ENCODE peak calls at places on chromosomes 5 and 9, in four cellular contexts. B is CD4-positive, alpha-beta memory T cell; T is HFF-Myc; L is lower leg skin. N is an unnamed sample.
A peak's percentile ranks its signal among the peaks of the same experiment; 100 is the strongest.

GRCh38 chr5:149442563-149443182 is 63.6 kb upstream of the IL17B start:
- DNase-seq in T (no peak), B (peak; percentile 48), L (peak; percentile 96), N (no peak)

GRCh38 chr5:30981576-30981975 is 211.9 kb upstream of the CDH6 start:
- DNase-seq in T (no peak), B (no peak), L (no peak), N (peak; percentile 9)

GRCh38 chr9:89655990-89656657 is 51.3 kb downstream of the GADD45G start:
- DNase-seq in T (no peak), B (no peak), L (no peak), N (no peak)

GRCh38 chr9:4359016-4359415 is 59.1 kb upstream of the GLIS3 start:
- DNase-seq in B (no peak), T (no peak), L (no peak), N (no peak)

GRCh38 chr5:125026900-125027731 is 280.7 kb upstream of the ZNF608 start:
- DNase-seq in L (no peak), T (no peak), B (no peak), N (peak; percentile 83)

GRCh38 chr5:1921711-1922110 is 39.0 kb upstream of the IRX4 start:
- DNase-seq in L (peak; percentile 69), B (no peak), T (no peak), N (no peak)

GRCh38 chr9:24071736-24072135 is 245.7 kb upstream of the ELAVL2 start:
- DNase-seq in L (no peak), B (no peak), T (no peak), N (no peak)

GRCh38 chr9:91166796-91167366 is 194.8 kb downstream of the AUH start:
- DNase-seq in T (no peak), B (no peak), L (peak; percentile 46), N (peak; percentile 21)

GRCh38 chr5:36717131-36717530 is 110.7 kb downstream of the SLC1A3 start:
- DNase-seq in L (no peak), B (no peak), T (no peak), N (no peak)

GRCh38 chr9:131273791-131274673 is 2.3 kb downstream of the FAM78A start:
- DNase-seq in L (no peak), B (no peak), T (no peak), N (no peak)

GRCh38 chr5:93583799-93584530 is 943 bp downstream of the NR2F1 start:
- DNase-seq in L (no peak), B (peak; percentile 40), T (no peak), N (no peak)

GRCh38 chr9:127974769-127975261 is 6.0 kb downstream of the EEIG1 start:
- DNase-seq in B (no peak), L (peak; percentile 94), T (no peak), N (no peak)

GRCh38 chr5:135557034-135557838 is 21.5 kb upstream of the NEUROG1 start:
- DNase-seq in B (no peak), T (no peak), L (no peak), N (no peak)

GRCh38 chr5:134127988-134128647 is 13.6 kb downstream of the TCF7 start:
- DNase-seq in B (no peak), T (no peak), L (no peak), N (peak; percentile 41)

GRCh38 chr9:115015018-115015635 is 84.7 kb upstream of the TNFSF8 start:
- DNase-seq in T (no peak), B (no peak), L (no peak), N (no peak)

GRCh38 chr5:42943931-42944631 is 96.0 kb downstream of the ANXA2R start:
- DNase-seq in T (no peak), L (no peak), B (no peak), N (no peak)

GRCh38 chr5:72845889-72846288 is 29.4 kb downstream of the TNPO1 start:
- DNase-seq in B (no peak), T (no peak), L (no peak), N (no peak)

GRCh38 chr5:36270175-36270574 is 28.4 kb upstream of the NADK2 start:
- DNase-seq in T (no peak), L (no peak), B (no peak), N (no peak)

GRCh38 chr5:172163346-172163745 is 24.7 kb downstream of the STK10 start:
- DNase-seq in T (no peak), B (no peak), L (no peak), N (no peak)

GRCh38 chr9:79257215-79257614 is 314.6 kb upstream of the TLE4 start:
- DNase-seq in T (no peak), L (no peak), B (no peak), N (no peak)

GRCh38 chr9:99400184-99400731 is 178.2 kb downstream of the SEC61B start:
- DNase-seq in B (no peak), L (no peak), T (no peak), N (no peak)

GRCh38 chr5:95508550-95508949 is 46.2 kb downstream of the SKIC3 start:
- DNase-seq in B (no peak), T (no peak), L (no peak), N (no peak)

GRCh38 chr5:95511606-95512005 is 43.2 kb downstream of the SKIC3 start:
- DNase-seq in T (no peak), L (no peak), B (no peak), N (no peak)
- H3K4me3 ChIP-seq in T (no peak overlapping the region), L (no peak overlapping the region), B (no peak overlapping the region), N (no peak overlapping the region)

DNA sequence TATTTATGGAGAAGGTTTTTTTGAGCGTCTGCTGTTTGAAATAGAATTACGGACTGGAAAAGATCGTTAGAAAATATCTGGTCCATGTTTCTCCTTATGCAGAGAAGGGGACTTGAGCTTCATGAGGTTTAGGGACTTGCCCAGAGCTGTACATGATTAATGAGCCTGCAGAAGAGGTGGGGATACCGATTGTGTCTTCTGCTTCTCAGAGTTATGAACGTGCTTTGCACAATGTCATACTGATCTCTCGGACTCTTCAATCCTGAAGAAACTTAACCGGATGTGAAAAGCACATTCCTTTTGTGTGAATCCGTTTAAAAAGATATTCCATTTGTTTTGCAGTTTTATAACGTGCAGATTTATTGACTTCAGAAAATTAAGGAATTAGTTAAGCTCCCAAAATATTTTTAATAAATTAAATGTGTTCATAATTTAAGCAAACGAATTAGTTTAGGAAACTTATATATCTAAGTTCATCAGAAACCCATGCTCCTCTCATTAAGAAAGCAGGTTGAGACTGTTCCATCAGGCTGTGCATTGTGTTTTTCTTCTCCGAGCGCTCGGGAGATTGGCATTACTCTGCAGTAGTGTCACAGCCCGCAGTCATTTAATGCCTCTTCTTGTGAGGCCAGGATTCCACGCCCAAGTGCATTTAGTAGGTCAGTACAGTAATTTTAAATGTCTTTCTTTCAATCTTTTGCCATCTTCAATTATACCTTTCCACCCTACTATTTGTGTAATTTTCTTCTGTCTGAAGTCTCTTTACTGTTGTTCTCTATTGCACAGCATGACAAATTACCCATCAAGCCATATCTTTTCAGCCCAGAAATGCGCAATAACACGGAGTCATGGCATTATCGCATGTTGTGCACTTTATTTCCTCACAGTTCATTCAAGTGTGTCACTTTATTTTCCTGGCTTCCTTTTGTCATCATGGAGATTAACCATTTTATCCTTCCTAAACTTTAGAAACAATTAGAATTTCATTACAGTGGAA is 40.9 kb upstream of the MEF2C start:
- DNase-seq in L (no peak), B (no peak), T (no peak), N (no peak)
- H3K4me3 ChIP-seq in L (no peak overlapping the region), B (no peak overlapping the region), T (no peak overlapping the region), N (no peak overlapping the region)

GRCh38 chr9:132965478-132965877 is 13.0 kb upstream of the GFI1B start:
- DNase-seq in B (no peak), L (no peak), T (no peak), N (no peak)

GRCh38 chr9:132957805-132958204 is 13.4 kb upstream of the TSC1 start:
- DNase-seq in T (no peak), B (no peak), L (no peak), N (no peak)

GRCh38 chr9:132955123-132955522 is 10.7 kb upstream of the TSC1 start:
- DNase-seq in L (no peak), T (no peak), B (no peak), N (no peak)

GRCh38 chr9:132955768-132956167 is 11.4 kb upstream of the TSC1 start:
- DNase-seq in L (no peak), B (no peak), T (no peak), N (no peak)

DNA sequence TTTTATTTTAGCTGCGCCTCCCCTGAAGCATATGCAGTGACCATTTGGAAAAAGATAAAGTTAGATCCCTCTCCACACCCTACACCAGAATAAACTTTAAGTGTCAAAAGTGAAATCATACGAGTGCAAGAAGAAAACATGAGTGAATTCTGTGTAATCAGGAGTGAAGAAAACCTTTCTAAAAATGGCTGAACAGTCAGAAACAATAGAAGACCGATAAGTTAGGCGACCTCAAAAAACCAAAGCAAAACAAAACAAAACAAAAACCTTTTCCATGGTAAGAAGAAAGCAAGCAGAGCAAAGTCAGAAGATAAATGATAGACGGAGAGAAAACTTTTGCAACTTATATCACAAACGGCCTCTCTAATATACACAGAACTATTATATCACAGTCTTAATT is 16.6 kb upstream of the TSC1 start:
- DNase-seq in T (no peak), L (no peak), B (no peak), N (no peak)
- H3K4me3 ChIP-seq in T (no peak overlapping the region), L (no peak overlapping the region), B (no peak overlapping the region), N (no peak overlapping the region)

GRCh38 chr9:10108815-10109214 is 504.0 kb downstream of the PTPRD start:
- DNase-seq in L (no peak), T (no peak), B (no peak), N (no peak)
- H3K4me3 ChIP-seq in L (no peak overlapping the region), T (no peak overlapping the region), B (no peak overlapping the region), N (no peak overlapping the region)

GRCh38 chr5:139382371-139382770 is 726 bp downstream of the SLC23A1 start:
- DNase-seq in T (no peak), B (no peak), L (peak; percentile 78), N (no peak)
- H3K4me3 ChIP-seq in T (no peak overlapping the region), B (no peak overlapping the region), L (no peak overlapping the region), N (no peak overlapping the region)

GRCh38 chr9:32401471-32401870 is 17.0 kb downstream of the ACO1 start:
- DNase-seq in B (no peak), T (no peak), L (no peak), N (no peak)
- H3K4me3 ChIP-seq in B (no peak overlapping the region), T (no peak overlapping the region), L (no peak overlapping the region), N (no peak overlapping the region)

DNA sequence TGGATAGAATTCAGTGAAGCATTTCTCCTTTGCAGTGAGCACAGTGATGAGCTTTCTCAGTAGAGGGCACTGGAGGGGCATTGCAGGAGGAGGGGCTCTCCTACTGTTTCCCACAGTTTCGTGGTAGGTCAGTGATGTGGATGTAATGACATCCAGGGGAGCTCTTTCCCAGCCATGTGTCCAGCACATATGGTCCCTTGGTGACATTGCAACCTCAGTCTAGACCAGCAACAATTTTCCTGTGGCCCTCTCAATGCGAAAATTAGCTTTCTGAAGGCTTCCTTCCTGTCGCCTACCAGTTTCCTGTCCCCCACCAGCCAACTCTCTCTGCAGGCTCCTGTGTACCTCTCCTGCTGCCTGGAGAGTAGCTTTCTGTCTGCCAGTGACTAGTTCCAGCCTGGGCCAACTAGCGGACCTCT is 6.9 kb upstream of the PDCL start:
- DNase-seq in L (peak; percentile 71), T (no peak), B (no peak), N (no peak)
- H3K4me3 ChIP-seq in L (no peak overlapping the region), T (no peak overlapping the region), B (peak overlapping the region; percentile 4), N (no peak overlapping the region)

N was measured in retinal pigment epithelial cell.